ENCODE peak calls at places on chromosomes 4 and X, in five cellular contexts. J, L, S, D and M are unnamed samples.

GRCh38 chr4:7166981-7167700 is 25.2 kb upstream of the SORCS2 start:
- DNase-seq in J (no peak), L (no peak), S (no peak), D (no peak), M (no peak)

GRCh38 chr4:147678796-147679549 is 5.0 kb downstream of the PRMT9 start:
- DNase-seq in J (no peak), L (no peak), S (peak; percentile 41), D (peak; percentile 41), M (no peak)

GRCh38 chr4:110503588-110504435 is 27.9 kb downstream of the ENPEP start:
- DNase-seq in J (peak; percentile 50), L (no peak), S (peak; percentile 13), D (no peak), M (no peak)

GRCh38 chr4:43709443-43709842 is 739.2 kb downstream of the KCTD8 start:
- DNase-seq in J (no peak), L (no peak), S (no peak), D (no peak), M (no peak)

GRCh38 chr4:118765399-118765798 is 70.5 kb downstream of the SEC24D start:
- DNase-seq in J (peak; percentile 97), L (peak; percentile 55), S (peak; percentile 99), D (peak; percentile 54), M (peak; percentile 84)

GRCh38 chr4:153345011-153345981 is 808 bp downstream of the MND1 start:
- DNase-seq in J (peak; percentile 79), L (peak; percentile 32), S (peak; percentile 56), D (peak; percentile 21), M (peak; percentile 74)

GRCh38 chr4:11565213-11565612 is 136.5 kb upstream of the HS3ST1 start:
- DNase-seq in J (no peak), L (no peak), S (no peak), D (no peak), M (no peak)

GRCh38 chrX:138519296-138519695 is 192.2 kb downstream of the FGF13 start:
- DNase-seq in J (peak; percentile 9), L (no peak), S (no peak), D (no peak), M (no peak)

GRCh38 chr4:81722229-81722900 is 250.7 kb upstream of the RASGEF1B start:
- DNase-seq in J (no peak), L (no peak), S (no peak), D (no peak), M (no peak)

GRCh38 chr4:114180481-114180880 is 201.0 kb upstream of the ARSJ start:
- DNase-seq in J (peak; percentile 83), L (no peak), S (peak; percentile 85), D (peak; percentile 47), M (no peak)

GRCh38 chr4:15562623-15563022 is 92.5 kb downstream of the FBXL5 start:
- DNase-seq in J (no peak), L (no peak), S (no peak), D (no peak), M (peak; percentile 2)

GRCh38 chr4:145984563-145984962 is 45.9 kb upstream of the ZNF827 start:
- DNase-seq in J (no peak), L (no peak), S (no peak), D (no peak), M (no peak)

GRCh38 chr4:99390060-99390459 is 37.5 kb upstream of the ADH1C start:
- DNase-seq in J (peak; percentile 63), L (no peak), S (peak; percentile 80), D (no peak), M (no peak)

GRCh38 chrX:30951003-30951402 is 61.9 kb upstream of the TAB3 start:
- DNase-seq in J (no peak), L (no peak), S (no peak), D (no peak), M (peak; percentile 6)

GRCh38 chrX:53317365-53318069 is 36.1 kb upstream of the IQSEC2 start:
- DNase-seq in J (peak; percentile 61), L (no peak), S (peak; percentile 43), D (no peak), M (peak; percentile 28)

GRCh38 chrX:133414399-133415275 is 652 bp downstream of the GPC4 start:
- DNase-seq in J (peak; percentile 45), L (no peak), S (no peak), D (no peak), M (peak; percentile 46)

GRCh38 chr4:119655111-119655837 is 26.7 kb upstream of the PDE5A start:
- DNase-seq in J (no peak), L (no peak), S (peak; percentile 76), D (no peak), M (no peak)

GRCh38 chr4:84451546-84451945 is 47.5 kb downstream of the NKX6-1 start:
- DNase-seq in J (peak; percentile 20), L (no peak), S (no peak), D (no peak), M (no peak)

GRCh38 chr4:41749650-41750049 is 1.1 kb upstream of the PHOX2B start:
- DNase-seq in J (no peak), L (no peak), S (no peak), D (no peak), M (no peak)

GRCh38 chr4:151484396-151485102 is 75.6 kb downstream of the FHIP1A start:
- DNase-seq in J (peak; percentile 88), L (peak; percentile 18), S (peak; percentile 77), D (peak; percentile 38), M (peak; percentile 73)

GRCh38 chr4:166091914-166092510 is 219.0 kb downstream of the TLL1 start:
- DNase-seq in J (peak; percentile 66), L (peak; percentile 64), S (peak; percentile 29), D (peak; percentile 15), M (peak; percentile 17)

GRCh38 chr4:110586137-110586850 is 36.6 kb downstream of the PITX2 start:
- DNase-seq in J (peak; percentile 87), L (peak; percentile 62), S (peak; percentile 69), D (peak; percentile 31), M (peak; percentile 46)

GRCh38 chr4:82718067-82718935 is 80.3 kb downstream of the SCD5 start:
- DNase-seq in J (peak; percentile 68), L (no peak), S (no peak), D (no peak), M (no peak)

GRCh38 chr4:67934628-67935027 is 28.7 kb downstream of the TMPRSS11A start:
- DNase-seq in J (no peak), L (no peak), S (no peak), D (no peak), M (peak; percentile 51)

GRCh38 chr4:123488916-123489315 is 92.3 kb downstream of the SPRY1 start:
- DNase-seq in J (peak; percentile 65), L (no peak), S (peak; percentile 86), D (peak; percentile 32), M (peak; percentile 95)

GRCh38 chr4:132108784-132109183 is 1040.3 kb upstream of the PCDH10 start:
- DNase-seq in J (peak; percentile 5), L (no peak), S (peak; percentile 79), D (no peak), M (peak; percentile 17)

GRCh38 chr4:175633310-175633709 is 178.8 kb downstream of the GPM6A start:
- DNase-seq in J (no peak), L (no peak), S (no peak), D (no peak), M (no peak)

GRCh38 chrX:117010243-117010642 is 547.5 kb upstream of the CT83 start:
- DNase-seq in J (no peak), L (no peak), S (no peak), D (no peak), M (no peak)

GRCh38 chr4:84952004-84952403 is 14.5 kb downstream of the WDFY3 start:
- DNase-seq in J (peak; percentile 88), L (no peak), S (peak; percentile 78), D (peak; percentile 10), M (peak; percentile 99)

GRCh38 chr4:147361726-147362125 is 119.2 kb upstream of the EDNRA start:
- DNase-seq in J (peak; percentile 80), L (no peak), S (peak; percentile 92), D (peak; percentile 61), M (peak; percentile 93)

GRCh38 chrX:114999906-115000305 is 17.5 kb downstream of the IL13RA2 start:
- DNase-seq in J (no peak), L (no peak), S (no peak), D (no peak), M (no peak)

DNA sequence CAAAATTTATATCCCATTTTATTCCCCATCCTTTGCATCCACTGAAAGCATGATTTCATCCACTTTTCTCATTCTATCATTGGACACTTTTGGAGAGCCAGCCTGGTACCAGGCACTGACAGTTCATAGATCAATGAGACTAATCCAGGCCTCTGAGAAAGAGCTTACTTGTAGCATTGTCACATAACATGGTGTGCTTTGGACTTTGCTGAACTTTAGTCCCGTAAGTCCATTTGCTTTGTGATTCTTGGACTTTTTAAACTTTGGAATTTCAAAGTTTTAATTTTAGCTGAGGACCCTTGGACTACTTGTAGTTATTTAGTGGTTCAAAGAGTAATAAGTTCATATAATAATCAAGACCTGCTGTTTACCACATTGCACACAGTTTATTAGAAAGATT is 11.5 kb downstream of the LIAS start:
- DNase-seq in J (no peak), L (no peak), S (no peak), D (no peak), M (no peak)
- H3K9ac ChIP-seq in J (no peak overlapping the region), L (no peak overlapping the region), S (no peak overlapping the region), D (no peak overlapping the region), M (no peak overlapping the region)

GRCh38 chr4:182206916-182207315 is 36.3 kb upstream of the TENM3 start:
- DNase-seq in J (no peak), L (no peak), S (no peak), D (no peak), M (no peak)
- H3K9ac ChIP-seq in J (no peak overlapping the region), L (no peak overlapping the region), S (no peak overlapping the region), D (no peak overlapping the region), M (no peak overlapping the region)

GRCh38 chr4:108477527-108478108 is 142.8 kb upstream of the RPL34 start:
- DNase-seq in J (no peak), L (no peak), S (no peak), D (no peak), M (no peak)

GRCh38 chr4:108473163-108473720 is 147.1 kb upstream of the RPL34 start:
- DNase-seq in J (no peak), L (no peak), S (peak; percentile 7), D (no peak), M (no peak)
- H3K9ac ChIP-seq in J (no peak overlapping the region), L (no peak overlapping the region), S (no peak overlapping the region), D (no peak overlapping the region), M (no peak overlapping the region)

GRCh38 chrX:15761564-15762191 is 23.6 kb downstream of the CA5B start:
- DNase-seq in J (peak; percentile 44), L (no peak), S (peak; percentile 41), D (no peak), M (no peak)
- H3K9ac ChIP-seq in J (no peak overlapping the region), L (no peak overlapping the region), S (no peak overlapping the region), D (no peak overlapping the region), M (no peak overlapping the region)

GRCh38 chrX:47637546-47638195 is 7.9 kb upstream of the CFP start:
- DNase-seq in J (no peak), L (no peak), S (no peak), D (no peak), M (no peak)
- H3K9ac ChIP-seq in J (no peak overlapping the region), L (no peak overlapping the region), S (no peak overlapping the region), D (no peak overlapping the region), M (no peak overlapping the region)

GRCh38 chrX:48891402-48892288 is 5.9 kb downstream of the TIMM17B start:
- DNase-seq in J (peak; percentile 89), L (no peak), S (peak; percentile 70), D (peak; percentile 60), M (peak; percentile 85)

GRCh38 chrX:48890934-48891401 is 6.6 kb downstream of the TIMM17B start:
- DNase-seq in J (peak; percentile 15), L (no peak), S (no peak), D (no peak), M (no peak)

GRCh38 chrX:48893556-48894348 is 3.8 kb downstream of the TIMM17B start:
- DNase-seq in J (no peak), L (no peak), S (no peak), D (no peak), M (no peak)

GRCh38 chrX:48892896-48893295 is 4.7 kb downstream of the TIMM17B start:
- DNase-seq in J (no peak), L (no peak), S (no peak), D (no peak), M (no peak)

GRCh38 chrX:48890296-48890925 is 7.2 kb downstream of the TIMM17B start:
- DNase-seq in J (peak; percentile 3), L (no peak), S (no peak), D (no peak), M (no peak)
- H3K9ac ChIP-seq in J (no peak overlapping the region), L (no peak overlapping the region), S (peak overlapping the region; percentile 20), D (no peak overlapping the region), M (no peak overlapping the region)